ENCODE peak calls at places on chromosomes 16 and 17, in six cellular contexts. F is NCI-H748 treated with DMSO at 0.1 percent for 48 hours, I is fibroblast of the conjunctiva, T is mucosa of gallbladder, N is T-helper 9 cell, Y is GM10248. B is an unnamed sample.

GRCh38 chr17:82231562-82232321 is 2.9 kb downstream of the SLC16A3 start:
- DNase-seq in F (no peak), I (no peak), T (peak; percentile 77), N (no peak), Y (no peak), B (no peak)

GRCh38 chr17:50194441-50195195 is 6.8 kb downstream of the COL1A1 start:
- DNase-seq in F (no peak), I (no peak), T (no peak), N (no peak), Y (no peak), B (no peak)

GRCh38 chr16:56662357-56663354 is 4.9 kb downstream of the MT1F start:
- DNase-seq in F (no peak), I (no peak), T (no peak), N (no peak), Y (no peak), B (no peak)

GRCh38 chr16:66842765-66843164 is 1.4 kb upstream of the CA7 start:
- DNase-seq in F (no peak), I (no peak), T (no peak), N (no peak), Y (no peak), B (no peak)

GRCh38 chr16:55323637-55324490 is at the start of gene IRX6:
- DNase-seq in F (peak; percentile 5), I (peak; percentile 16), T (no peak), N (no peak), Y (no peak), B (no peak)

GRCh38 chr16:56013962-56014552 is 138.9 kb upstream of the CES5A start:
- DNase-seq in F (no peak), I (no peak), T (peak; percentile 44), N (peak; percentile 3), Y (peak; percentile 17), B (no peak)

GRCh38 chr16:15415411-15416070 is 18.8 kb upstream of the BMERB1 start:
- DNase-seq in F (no peak), I (no peak), T (no peak), N (no peak), Y (no peak), B (no peak)

GRCh38 chr16:73054131-73054496 is 6.2 kb upstream of the ZFHX3 start:
- DNase-seq in F (no peak), I (no peak), T (no peak), N (no peak), Y (no peak), B (no peak)

GRCh38 chr17:63116967-63117366 is 150.9 kb downstream of the TANC2 start:
- DNase-seq in F (peak; percentile 86), I (peak; percentile 38), T (peak; percentile 16), N (no peak), Y (no peak), B (no peak)

GRCh38 chr17:81432873-81433451 is 37.7 kb downstream of the BAHCC1 start:
- DNase-seq in F (no peak), I (no peak), T (peak; percentile 79), N (no peak), Y (no peak), B (no peak)

GRCh38 chr16:54006693-54007092 is 279.9 kb downstream of the IRX3 start:
- DNase-seq in F (no peak), I (no peak), T (no peak), N (no peak), Y (no peak), B (no peak)

GRCh38 chr16:31108035-31108793 is at the start of gene BCKDK:
- DNase-seq in F (peak; percentile 20), I (peak; percentile 45), T (peak; percentile 60), N (peak; percentile 35), Y (peak; percentile 93), B (no peak)

GRCh38 chr17:13544292-13544691 is 57.4 kb downstream of the HS3ST3A1 start:
- DNase-seq in F (no peak), I (peak; percentile 94), T (no peak), N (no peak), Y (no peak), B (peak; percentile 93)

GRCh38 chr16:13957197-13958078 is 37.5 kb downstream of the ERCC4 start:
- DNase-seq in F (peak; percentile 38), I (peak; percentile 91), T (peak; percentile 71), N (no peak), Y (peak; percentile 59), B (peak; percentile 80)

GRCh38 chr16:10609410-10609774 is 29.0 kb upstream of the EMP2 start:
- DNase-seq in F (no peak), I (peak; percentile 32), T (no peak), N (no peak), Y (no peak), B (peak; percentile 72)

GRCh38 chr17:43125133-43125966 is at the start of gene BRCA1:
- DNase-seq in F (peak; percentile 97), I (peak; percentile 99), T (peak; percentile 97), N (peak; percentile 89), Y (peak; percentile 99), B (peak; percentile 95)

GRCh38 chr16:86828202-86828601 is 249.9 kb downstream of the FOXL1 start:
- DNase-seq in F (no peak), I (no peak), T (no peak), N (no peak), Y (no peak), B (no peak)

GRCh38 chr16:26717826-26718225 is 348.9 kb upstream of the C16orf82 start:
- DNase-seq in F (no peak), I (peak; percentile 13), T (no peak), N (no peak), Y (no peak), B (no peak)

GRCh38 chr16:75351183-75351582 is 82.1 kb downstream of the CFDP1 start:
- DNase-seq in F (no peak), I (peak; percentile 16), T (no peak), N (no peak), Y (no peak), B (no peak)

GRCh38 chr16:84247341-84247740 is 7.5 kb upstream of the KCNG4 start:
- DNase-seq in F (no peak), I (no peak), T (no peak), N (no peak), Y (no peak), B (no peak)

GRCh38 chr17:42684929-42685556 is 2.7 kb downstream of the CNTNAP1 start:
- DNase-seq in F (no peak), I (no peak), T (no peak), N (no peak), Y (no peak), B (no peak)

GRCh38 chr16:10266809-10267208 is 84.6 kb upstream of the GRIN2A start:
- DNase-seq in F (no peak), I (no peak), T (no peak), N (no peak), Y (peak; percentile 56), B (no peak)

GRCh38 chr17:77555741-77556291 is 402.7 kb upstream of the TNRC6C start:
- DNase-seq in F (peak; percentile 63), I (no peak), T (no peak), N (no peak), Y (no peak), B (no peak)

GRCh38 chr16:49576941-49577340 is 203.3 kb downstream of the C16orf78 start:
- DNase-seq in F (no peak), I (no peak), T (no peak), N (no peak), Y (no peak), B (no peak)